ENCODE peak calls at places on chromosome 10, in eight cellular contexts. J is AG10803; Y is activated T-cell treated with anti-CD3 and anti-CD28 coated beads, Interleukin-2, amount 50 U/mL, for 24 hours; A is NCI-H1930; W is germinal center; C is NCI-H748 treated with DMSO at 0.1 percent for 48 hours; V is NCI-H524; N is iPS-NIHi11. H is an unnamed sample.

GRCh38 chr10:28997736-28998135 is 291.1 kb upstream of the LYZL1 start:
- DNase-seq in W (no peak), J (no peak), V (no peak), N (no peak), A (no peak), Y (no peak), C (no peak), H (no peak)

GRCh38 chr10:79049931-79050895 is 18.6 kb upstream of the ZMIZ1 start:
- DNase-seq in C (no peak), W (no peak), J (no peak), Y (peak), V (no peak), A (no peak), N (no peak), H (no peak)

GRCh38 chr10:79923669-79924068 is 25.2 kb downstream of the SFTPD start:
- DNase-seq in N (no peak), C (no peak), A (no peak), Y (no peak), W (no peak), J (no peak), V (no peak), H (no peak)

GRCh38 chr10:118918689-118919088 is 110.8 kb upstream of the NANOS1 start:
- DNase-seq in C (no peak), W (no peak), V (no peak), N (no peak), Y (no peak), J (no peak), A (no peak), H (no peak)

GRCh38 chr10:34116780-34117179 is 698.3 kb downstream of the PARD3 start:
- DNase-seq in J (no peak), V (no peak), A (no peak), N (no peak), W (no peak), C (no peak), Y (no peak), H (no peak)

GRCh38 chr10:104485632-104486031 is 132.0 kb downstream of the CFAP58 start:
- DNase-seq in Y (no peak), J (no peak), N (peak), C (no peak), A (no peak), W (no peak), V (no peak), H (peak)

GRCh38 chr10:101014230-101014884 is 14.7 kb downstream of the LZTS2 start:
- DNase-seq in V (no peak), J (peak), A (peak), W (peak), N (peak), Y (peak), C (peak), H (peak)

GRCh38 chr10:32981760-32982159 is 23.7 kb upstream of the ITGB1 start:
- DNase-seq in V (no peak), A (no peak), N (no peak), W (no peak), J (peak), C (no peak), Y (no peak), H (peak)

GRCh38 chr10:31036209-31036608 is 4.5 kb upstream of the ZNF438 start:
- DNase-seq in N (peak), C (no peak), Y (no peak), A (no peak), V (no peak), W (no peak), J (no peak), H (no peak)